ENCODE peak calls at places on chromosomes 12 and 14, in five cellular contexts. One of them, this sample, is unnamed.

GRCh38 chr14:39426605-39427004 is 5.6 kb downstream of the FBXO33 start:
- DNase-seq in neural progenitor cell: no peak
- DNase-seq in PC-3: peak; percentile 60
- DNase-seq in HCT116: no peak
- DNase-seq in mammary epithelial cell: peak; percentile 31
- DNase-seq in this sample: peak; percentile 58

GRCh38 chr12:6382371-6382770 is 1.6 kb upstream of the LTBR start:
- DNase-seq in PC-3: no peak
- DNase-seq in neural progenitor cell: peak; percentile 40
- DNase-seq in HCT116: no peak
- DNase-seq in mammary epithelial cell: no peak
- DNase-seq in this sample: no peak

GRCh38 chr12:99278899-99279298 is 368.7 kb upstream of the GARIN6 start:
- DNase-seq in PC-3: no peak
- DNase-seq in HCT116: no peak
- DNase-seq in mammary epithelial cell: no peak
- DNase-seq in neural progenitor cell: no peak
- DNase-seq in this sample: no peak

GRCh38 chr14:103135333-103136075 is 12.2 kb downstream of the TNFAIP2 start:
- DNase-seq in neural progenitor cell: no peak
- DNase-seq in PC-3: no peak
- DNase-seq in mammary epithelial cell: no peak
- DNase-seq in HCT116: no peak
- DNase-seq in this sample: no peak

GRCh38 chr12:126772171-126772864 is 1494.7 kb upstream of the TMEM132C start:
- DNase-seq in HCT116: peak; percentile 93
- DNase-seq in mammary epithelial cell: peak; percentile 39
- DNase-seq in PC-3: peak; percentile 97
- DNase-seq in neural progenitor cell: no peak
- DNase-seq in this sample: peak; percentile 68

GRCh38 chr14:98323850-98324249 is 948.1 kb downstream of the BCL11B start:
- DNase-seq in neural progenitor cell: no peak
- DNase-seq in HCT116: no peak
- DNase-seq in PC-3: no peak
- DNase-seq in mammary epithelial cell: no peak
- DNase-seq in this sample: peak; percentile 85

GRCh38 chr14:100773331-100774163 is 46.9 kb downstream of the DLK1 start:
- DNase-seq in PC-3: no peak
- DNase-seq in neural progenitor cell: no peak
- DNase-seq in mammary epithelial cell: no peak
- DNase-seq in HCT116: no peak
- DNase-seq in this sample: no peak

GRCh38 chr12:19945559-19946485 is 422.5 kb upstream of the PDE3A start:
- DNase-seq in HCT116: no peak
- DNase-seq in PC-3: no peak
- DNase-seq in neural progenitor cell: no peak
- DNase-seq in mammary epithelial cell: no peak
- DNase-seq in this sample: peak; percentile 58

GRCh38 chr12:14111230-14111865 is 129.9 kb upstream of the GRIN2B start:
- DNase-seq in PC-3: peak; percentile 30
- DNase-seq in HCT116: peak; percentile 31
- DNase-seq in mammary epithelial cell: no peak
- DNase-seq in neural progenitor cell: peak; percentile 51
- DNase-seq in this sample: no peak

GRCh38 chr12:53218551-53219114 is 11.6 kb upstream of the ITGB7 start:
- DNase-seq in neural progenitor cell: no peak
- DNase-seq in PC-3: no peak
- DNase-seq in mammary epithelial cell: no peak
- DNase-seq in HCT116: no peak
- DNase-seq in this sample: no peak

GRCh38 chr12:94193623-94194022 is 45.2 kb downstream of the PLXNC1 start:
- DNase-seq in PC-3: no peak
- DNase-seq in neural progenitor cell: no peak
- DNase-seq in HCT116: no peak
- DNase-seq in mammary epithelial cell: no peak
- DNase-seq in this sample: no peak

GRCh38 chr14:93716002-93716401 is 72.3 kb downstream of the PRIMA1 start:
- DNase-seq in neural progenitor cell: no peak
- DNase-seq in HCT116: no peak
- DNase-seq in PC-3: no peak
- DNase-seq in mammary epithelial cell: no peak
- DNase-seq in this sample: no peak

GRCh38 chr12:124805050-124805449 is 58.6 kb downstream of the SCARB1 start:
- DNase-seq in neural progenitor cell: no peak
- DNase-seq in HCT116: no peak
- DNase-seq in mammary epithelial cell: no peak
- DNase-seq in PC-3: no peak
- DNase-seq in this sample: no peak

GRCh38 chr14:86057018-86057667 is 527.2 kb downstream of the FLRT2 start:
- DNase-seq in HCT116: no peak
- DNase-seq in mammary epithelial cell: no peak
- DNase-seq in neural progenitor cell: peak; percentile 61
- DNase-seq in PC-3: peak; percentile 36
- DNase-seq in this sample: no peak

GRCh38 chr12:19058235-19059021 is 71.1 kb upstream of the PLEKHA5 start:
- DNase-seq in HCT116: no peak
- DNase-seq in mammary epithelial cell: no peak
- DNase-seq in PC-3: no peak
- DNase-seq in neural progenitor cell: no peak
- DNase-seq in this sample: peak; percentile 8

GRCh38 chr14:73775339-73776193 is 61.4 kb upstream of the PNMA1 start:
- DNase-seq in PC-3: no peak
- DNase-seq in mammary epithelial cell: no peak
- DNase-seq in HCT116: no peak
- DNase-seq in neural progenitor cell: no peak
- DNase-seq in this sample: no peak

GRCh38 chr12:124240493-124240892 is 54.4 kb upstream of the RFLNA start:
- DNase-seq in mammary epithelial cell: peak; percentile 15
- DNase-seq in HCT116: peak; percentile 39
- DNase-seq in PC-3: no peak
- DNase-seq in neural progenitor cell: peak; percentile 42
- DNase-seq in this sample: no peak

GRCh38 chr12:6177593-6178358 is 22.4 kb upstream of the CD9 start:
- DNase-seq in PC-3: no peak
- DNase-seq in HCT116: no peak
- DNase-seq in neural progenitor cell: no peak
- DNase-seq in mammary epithelial cell: no peak
- DNase-seq in this sample: no peak

GRCh38 chr14:104883681-104884361 is 18.8 kb downstream of the CEP170B start:
- DNase-seq in neural progenitor cell: no peak
- DNase-seq in mammary epithelial cell: no peak
- DNase-seq in PC-3: no peak
- DNase-seq in HCT116: no peak
- DNase-seq in this sample: no peak

GRCh38 chr14:49250109-49250508 is 336.1 kb downstream of the RPS29 start:
- DNase-seq in PC-3: peak; percentile 40
- DNase-seq in HCT116: no peak
- DNase-seq in mammary epithelial cell: no peak
- DNase-seq in neural progenitor cell: no peak
- DNase-seq in this sample: peak; percentile 54

DNA sequence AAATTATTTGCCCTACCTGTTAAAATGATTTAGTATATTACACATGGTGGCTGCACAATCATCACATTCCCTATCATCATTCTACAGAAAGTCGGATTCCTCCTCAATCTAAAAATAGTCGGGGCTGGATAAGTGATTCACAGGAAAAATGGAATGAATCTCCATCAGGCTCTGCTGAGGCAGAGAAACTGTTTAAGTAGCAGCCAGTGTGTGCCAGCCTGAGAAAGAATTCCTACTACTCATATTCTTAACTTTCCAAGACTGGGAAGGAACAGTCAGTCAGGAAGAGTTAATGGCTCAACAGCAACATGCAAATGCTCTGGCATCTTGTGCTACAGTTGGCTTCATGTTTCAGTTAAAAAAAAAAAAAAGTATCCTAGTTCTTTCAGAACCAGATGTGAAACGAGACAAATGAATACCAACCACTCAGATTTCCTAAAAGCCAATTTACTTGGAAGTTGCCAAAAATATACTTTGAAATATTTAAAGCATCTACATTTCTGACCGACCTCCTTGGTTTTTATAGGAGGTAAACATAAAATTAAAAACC is 187.0 kb downstream of the GRIP1 start:
- DNase-seq in PC-3: no peak
- DNase-seq in HCT116: no peak
- DNase-seq in mammary epithelial cell: no peak
- DNase-seq in neural progenitor cell: no peak
- DNase-seq in this sample: no peak
- TF ChIP-seq EZH2 in PC-3: no peak
- TF ChIP-seq EZH2 in HCT116: no peak
- TF ChIP-seq EZH2 in mammary epithelial cell: no peak
- TF ChIP-seq EZH2 in neural progenitor cell: no peak
- TF ChIP-seq EZH2 in this sample: no peak

DNA sequence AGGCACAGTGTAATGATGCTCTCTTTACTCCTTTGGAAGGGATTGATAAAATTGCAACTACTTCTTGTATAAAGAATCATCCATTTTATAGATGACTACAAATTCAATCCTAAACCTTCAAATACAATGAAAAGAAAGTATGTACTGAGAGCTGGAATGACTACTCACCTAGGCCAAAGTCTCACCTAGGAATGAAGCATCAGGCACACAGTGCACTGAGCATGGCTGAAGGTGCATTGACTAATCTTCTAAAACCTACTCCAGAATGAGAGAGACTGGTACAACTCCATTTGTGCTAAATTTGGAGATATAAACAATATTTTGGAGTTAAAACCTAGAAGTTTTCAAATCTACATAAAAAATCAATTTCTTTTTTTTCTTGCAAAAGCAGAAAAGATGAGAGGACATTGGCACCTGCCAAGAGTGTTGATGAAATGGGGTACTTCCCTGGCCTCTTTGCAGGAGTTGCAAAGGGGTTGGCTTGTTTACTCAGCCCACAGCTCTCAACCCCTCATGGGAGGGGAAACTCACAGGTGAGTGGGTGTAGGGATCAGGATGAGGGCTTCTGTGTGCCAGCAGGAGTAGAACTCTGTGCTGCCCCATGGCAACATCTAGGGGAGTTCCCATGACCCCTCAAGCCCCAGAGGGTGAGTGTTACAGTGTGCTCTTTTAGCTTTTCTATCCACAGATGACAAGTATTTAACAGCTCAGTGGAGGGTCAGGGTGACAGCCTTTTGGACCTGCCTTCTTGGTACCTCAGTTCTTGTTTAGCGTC is 31.3 kb downstream of the CLECL1 start:
- DNase-seq in mammary epithelial cell: no peak
- DNase-seq in neural progenitor cell: no peak
- DNase-seq in HCT116: no peak
- DNase-seq in PC-3: no peak
- DNase-seq in this sample: no peak
- H3K4me2 ChIP-seq in mammary epithelial cell: no peak overlapping the region
- H3K4me2 ChIP-seq in neural progenitor cell: no peak overlapping the region
- H3K4me2 ChIP-seq in HCT116: no peak overlapping the region
- H3K4me2 ChIP-seq in PC-3: no peak overlapping the region
- H3K4me2 ChIP-seq in this sample: no peak overlapping the region

GRCh38 chr12:49953961-49954835 is 3.7 kb downstream of the AQP2 start:
- DNase-seq in HCT116: no peak
- DNase-seq in mammary epithelial cell: no peak
- DNase-seq in neural progenitor cell: no peak
- DNase-seq in PC-3: no peak
- DNase-seq in this sample: no peak

GRCh38 chr12:49956663-49957569 is 4.8 kb upstream of the AQP5 start:
- DNase-seq in mammary epithelial cell: no peak
- DNase-seq in HCT116: no peak
- DNase-seq in neural progenitor cell: no peak
- DNase-seq in PC-3: no peak
- DNase-seq in this sample: no peak

GRCh38 chr12:49955899-49956662 is 5.5 kb downstream of the AQP2 start:
- DNase-seq in PC-3: no peak
- DNase-seq in HCT116: no peak
- DNase-seq in mammary epithelial cell: no peak
- DNase-seq in neural progenitor cell: no peak
- DNase-seq in this sample: no peak

GRCh38 chr12:49953146-49953545 is 2.6 kb downstream of the AQP2 start:
- DNase-seq in HCT116: no peak
- DNase-seq in mammary epithelial cell: no peak
- DNase-seq in neural progenitor cell: no peak
- DNase-seq in PC-3: no peak
- DNase-seq in this sample: no peak

DNA sequence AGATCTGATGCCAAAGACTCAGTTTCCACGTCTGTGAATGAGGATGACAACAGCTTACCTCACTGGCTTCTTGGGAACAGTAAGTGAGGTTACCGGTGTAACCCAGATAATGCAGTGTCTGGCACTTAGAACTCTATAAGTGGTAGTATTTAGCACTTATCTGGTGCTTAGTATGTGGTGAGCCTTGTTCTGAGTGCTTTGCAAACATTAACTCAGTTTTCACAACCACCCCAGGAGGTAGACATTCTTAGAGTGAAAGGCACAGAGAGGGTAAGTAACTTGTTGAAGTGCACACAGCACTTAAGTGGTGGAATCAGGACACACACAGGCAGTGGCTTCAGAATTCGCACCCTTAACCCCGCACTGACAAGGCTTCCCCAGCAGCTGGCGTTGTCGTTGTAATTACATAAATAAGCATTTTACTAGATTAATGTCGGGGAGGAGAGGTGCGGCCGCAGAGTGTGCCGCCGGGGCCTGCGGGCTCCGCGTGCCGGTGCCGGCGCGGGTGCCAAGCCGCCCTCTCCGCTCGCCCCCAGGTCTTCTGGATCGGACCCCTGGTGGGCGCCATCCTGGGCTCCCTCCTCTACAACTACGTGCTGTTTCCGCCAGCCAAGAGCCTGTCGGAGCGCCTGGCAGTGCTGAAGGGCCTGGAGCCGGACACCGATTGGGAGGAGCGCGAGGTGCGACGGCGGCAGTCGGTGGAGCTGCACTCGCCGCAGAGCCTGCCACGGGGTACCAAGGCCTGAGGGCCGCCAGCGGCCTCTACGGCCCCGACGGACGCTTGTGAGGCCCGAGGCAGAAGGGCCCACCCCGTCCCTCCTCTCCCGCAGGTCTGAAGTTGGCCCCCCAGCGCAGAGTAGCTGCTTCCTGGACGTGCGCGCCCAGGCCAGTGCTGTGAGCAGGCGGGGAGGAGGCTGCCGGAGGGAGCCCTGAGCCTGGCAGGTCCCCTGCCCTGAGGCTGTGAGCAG is 4.6 kb downstream of the AQP2 start:
- DNase-seq in neural progenitor cell: no peak
- DNase-seq in PC-3: no peak
- DNase-seq in mammary epithelial cell: no peak
- DNase-seq in HCT116: no peak
- DNase-seq in this sample: no peak
- TF ChIP-seq EZH2 in neural progenitor cell: no peak
- TF ChIP-seq EZH2 in PC-3: no peak
- TF ChIP-seq EZH2 in mammary epithelial cell: no peak
- TF ChIP-seq EZH2 in HCT116: no peak
- TF ChIP-seq EZH2 in this sample: peak; percentile 70

GRCh38 chr12:131854861-131855476 is 26.8 kb downstream of the MMP17 start:
- DNase-seq in mammary epithelial cell: no peak
- DNase-seq in HCT116: no peak
- DNase-seq in PC-3: no peak
- DNase-seq in neural progenitor cell: no peak
- DNase-seq in this sample: no peak
- H3K4me2 ChIP-seq in mammary epithelial cell: no peak overlapping the region
- H3K4me2 ChIP-seq in HCT116: no peak overlapping the region
- H3K4me2 ChIP-seq in PC-3: no peak overlapping the region
- H3K4me2 ChIP-seq in neural progenitor cell: no peak overlapping the region
- H3K4me2 ChIP-seq in this sample: no peak overlapping the region